ENCODE peak calls at places on chromosome 14, in five cellular contexts. E is mammary epithelial cell, G is uterus, M is adipocyte, K is psoas muscle. V is an unnamed sample. For H3K4me1, the result is how much of the 10 kb centered on the place peaks cover.

GRCh38 chr14:22174412-22174811 is 414.6 kb downstream of the DAD1 start:
- DNase-seq in E (no peak), G (no peak), M (no peak), K (no peak), V (no peak)

GRCh38 chr14:73014105-73014504 is 12.8 kb downstream of the ZFYVE1 start:
- DNase-seq in E (peak), G (no peak), M (peak), K (no peak), V (no peak)

GRCh38 chr14:92501891-92502351 is 11.7 kb upstream of the RIN3 start:
- DNase-seq in E (no peak), G (no peak), M (peak), K (no peak), V (no peak)

GRCh38 chr14:99601301-99601945 is 2.6 kb downstream of the CCDC85C start:
- DNase-seq in E (no peak), G (no peak), M (peak), K (no peak), V (no peak)

GRCh38 chr14:90839024-90839888 is 23.0 kb upstream of the TTC7B start:
- DNase-seq in E (no peak), G (peak), M (peak), K (peak), V (no peak)

GRCh38 chr14:26379951-26380350 is 217.9 kb downstream of the NOVA1 start:
- DNase-seq in E (no peak), G (no peak), M (no peak), K (no peak), V (no peak)

GRCh38 chr14:50977863-50978520 is 33.7 kb upstream of the PYGL start:
- DNase-seq in E (no peak), G (no peak), M (no peak), K (no peak), V (no peak)

GRCh38 chr14:23237772-23238594 is at the start of gene RNF212B:
- DNase-seq in E (peak), G (peak), M (peak), K (peak), V (peak)

GRCh38 chr14:59632381-59632780 is 55.8 kb upstream of the CCDC175 start:
- DNase-seq in E (peak), G (no peak), M (peak), K (no peak), V (peak)

GRCh38 chr14:52268191-52269061 is 928 bp downstream of the PTGDR start:
- DNase-seq in E (peak), G (no peak), M (peak), K (peak), V (no peak)

GRCh38 chr14:53630336-53630735 is 326.3 kb downstream of the BMP4 start:
- DNase-seq in E (no peak), G (no peak), M (no peak), K (no peak), V (no peak)

GRCh38 chr14:50121506-50121905 is 5.1 kb upstream of the VCPKMT start:
- DNase-seq in E (no peak), G (no peak), M (no peak), K (no peak), V (no peak)

GRCh38 chr14:91399868-91400640 is 17.6 kb downstream of the CCDC88C start:
- DNase-seq in E (no peak), G (no peak), M (no peak), K (no peak), V (no peak)

GRCh38 chr14:53002576-53002975 is 51.7 kb upstream of the FERMT2 start:
- DNase-seq in E (no peak), G (no peak), M (no peak), K (no peak), V (peak)

GRCh38 chr14:71324767-71325272 is 417.6 kb downstream of the PCNX1 start:
- DNase-seq in E (peak), G (no peak), M (peak), K (no peak), V (no peak)

GRCh38 chr14:49962616-49963015 is 69.7 kb downstream of the ARF6 start:
- DNase-seq in E (peak), G (no peak), M (no peak), K (no peak), V (peak)

GRCh38 chr14:71395151-71395604 is 487.9 kb downstream of the PCNX1 start:
- DNase-seq in E (peak), G (no peak), M (no peak), K (no peak), V (no peak)

GRCh38 chr14:100103261-100104005 is 38.2 kb downstream of the EVL start:
- DNase-seq in E (no peak), G (no peak), M (peak), K (no peak), V (no peak)

GRCh38 chr14:79732911-79733310 is 478.4 kb downstream of the DIO2 start:
- DNase-seq in E (no peak), G (no peak), M (peak), K (no peak), V (no peak)

GRCh38 chr14:51860164-51860835 is at the start of gene GNG2:
- DNase-seq in E (peak), G (peak), M (peak), K (peak), V (peak)

GRCh38 chr14:47278233-47278842 is 397.1 kb downstream of the MDGA2 start:
- DNase-seq in E (peak), G (no peak), M (peak), K (no peak), V (peak)

GRCh38 chr14:80428171-80428570 is 216.9 kb upstream of the DIO2 start:
- DNase-seq in E (no peak), G (no peak), M (peak), K (no peak), V (no peak)

GRCh38 chr14:73125746-73126145 is 10.6 kb upstream of the PSEN1 start:
- DNase-seq in E (no peak), G (no peak), M (no peak), K (no peak), V (no peak)

GRCh38 chr14:69093551-69094421 is 59.1 kb downstream of the DCAF5 start:
- DNase-seq in E (peak), G (no peak), M (peak), K (no peak), V (no peak)

GRCh38 chr14:36070056-36071043 is 106.2 kb downstream of the PTCSC3 start:
- DNase-seq in E (peak), G (no peak), M (peak), K (peak), V (peak)

GRCh38 chr14:67674139-67674479 is 323 bp downstream of the VTI1B start:
- DNase-seq in E (peak), G (peak), M (peak), K (peak), V (peak)

GRCh38 chr14:24809147-24809546 is 175.2 kb upstream of the GZMB start:
- DNase-seq in E (no peak), G (no peak), M (no peak), K (no peak), V (no peak)
- H3K4me1 ChIP-seq in E (under half), G (under half), M (under half), K (under half), V (under half)

GRCh38 chr14:103542545-103543088 is 13.6 kb downstream of the TRMT61A start:
- DNase-seq in E (no peak), G (no peak), M (peak), K (peak), V (no peak)
- H3K4me1 ChIP-seq in E (under half), G (half or more), M (half or more), K (half or more), V (under half)

GRCh38 chr14:101709533-101709881 is 52.0 kb upstream of the PPP2R5C start:
- DNase-seq in E (no peak), G (no peak), M (no peak), K (no peak), V (no peak)

GRCh38 chr14:101707863-101708620 is 53.5 kb upstream of the PPP2R5C start:
- DNase-seq in E (no peak), G (no peak), M (no peak), K (no peak), V (peak)

GRCh38 chr14:101708853-101709532 is 52.5 kb upstream of the PPP2R5C start:
- DNase-seq in E (no peak), G (no peak), M (no peak), K (no peak), V (no peak)

GRCh38 chr14:101711041-101711861 is 50.3 kb upstream of the PPP2R5C start:
- DNase-seq in E (no peak), G (no peak), M (no peak), K (no peak), V (peak)

DNA sequence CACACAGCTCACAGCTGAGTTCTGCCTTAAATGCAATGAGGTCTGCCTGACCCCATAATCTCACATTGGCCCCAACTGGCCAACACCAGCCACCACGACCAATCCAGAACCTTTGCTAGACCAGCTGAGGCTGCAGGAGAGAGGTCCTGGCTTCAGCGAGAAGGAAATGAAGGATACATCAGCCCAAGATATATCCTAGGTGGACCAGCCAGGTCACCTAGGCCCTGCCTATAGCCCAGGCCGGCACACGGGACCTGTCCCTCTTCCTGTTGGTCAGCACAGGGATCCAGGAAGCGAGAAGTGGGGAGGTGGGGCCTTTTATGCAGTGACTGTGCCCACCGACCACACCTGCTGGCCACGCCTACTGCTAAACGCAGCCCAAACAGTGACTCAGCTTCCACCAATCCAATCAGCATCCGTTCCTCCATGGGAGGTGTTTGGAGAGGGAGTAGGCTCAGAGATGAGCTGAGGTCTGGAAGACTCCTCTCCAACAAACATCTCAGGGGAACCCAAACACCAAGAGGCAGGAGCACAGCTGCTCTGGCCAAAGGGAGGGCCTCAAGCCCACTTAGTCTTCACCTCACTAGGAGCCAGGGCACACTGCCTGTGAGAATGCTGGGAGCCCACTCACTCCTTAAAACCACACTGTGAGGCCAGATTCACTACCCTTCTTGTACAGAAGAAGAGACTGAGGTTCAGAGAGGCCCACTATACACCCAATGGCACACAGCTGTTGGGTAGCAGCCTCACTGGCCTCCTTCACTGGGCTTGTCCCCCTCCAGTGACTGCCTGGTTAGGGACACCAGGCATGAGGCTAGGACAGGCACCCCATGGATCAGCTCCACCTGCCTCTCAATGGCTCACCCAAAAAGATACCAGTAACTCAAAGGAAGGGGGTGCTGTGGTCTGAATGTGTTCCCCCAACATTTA is 51.3 kb upstream of the PPP2R5C start:
- DNase-seq in E (peak), G (no peak), M (no peak), K (no peak), V (peak)
- H3K4me1 ChIP-seq in E (under half), G (under half), M (under half), K (under half), V (half or more)

GRCh38 chr14:101734241-101734847 is 27.2 kb upstream of the PPP2R5C start:
- DNase-seq in E (peak), G (no peak), M (no peak), K (no peak), V (no peak)
- H3K4me1 ChIP-seq in E (under half), G (under half), M (under half), K (under half), V (under half)

GRCh38 chr14:74886001-74886400 is 4.3 kb downstream of the DLST start:
- DNase-seq in E (peak), G (peak), M (peak), K (no peak), V (no peak)
- H3K4me1 ChIP-seq in E (half or more), G (under half), M (half or more), K (half or more), V (under half)

GRCh38 chr14:102775855-102776760 is 1.1 kb upstream of the TRAF3 start:
- DNase-seq in E (peak), G (peak), M (peak), K (peak), V (no peak)

GRCh38 chr14:102770147-102770909 is 6.9 kb upstream of the TRAF3 start:
- DNase-seq in E (no peak), G (no peak), M (no peak), K (no peak), V (peak)

GRCh38 chr14:102774391-102775153 is 2.7 kb upstream of the TRAF3 start:
- DNase-seq in E (peak), G (peak), M (peak), K (no peak), V (peak)

GRCh38 chr14:102770910-102771543 is 6.2 kb upstream of the TRAF3 start:
- DNase-seq in E (no peak), G (no peak), M (no peak), K (no peak), V (no peak)

DNA sequence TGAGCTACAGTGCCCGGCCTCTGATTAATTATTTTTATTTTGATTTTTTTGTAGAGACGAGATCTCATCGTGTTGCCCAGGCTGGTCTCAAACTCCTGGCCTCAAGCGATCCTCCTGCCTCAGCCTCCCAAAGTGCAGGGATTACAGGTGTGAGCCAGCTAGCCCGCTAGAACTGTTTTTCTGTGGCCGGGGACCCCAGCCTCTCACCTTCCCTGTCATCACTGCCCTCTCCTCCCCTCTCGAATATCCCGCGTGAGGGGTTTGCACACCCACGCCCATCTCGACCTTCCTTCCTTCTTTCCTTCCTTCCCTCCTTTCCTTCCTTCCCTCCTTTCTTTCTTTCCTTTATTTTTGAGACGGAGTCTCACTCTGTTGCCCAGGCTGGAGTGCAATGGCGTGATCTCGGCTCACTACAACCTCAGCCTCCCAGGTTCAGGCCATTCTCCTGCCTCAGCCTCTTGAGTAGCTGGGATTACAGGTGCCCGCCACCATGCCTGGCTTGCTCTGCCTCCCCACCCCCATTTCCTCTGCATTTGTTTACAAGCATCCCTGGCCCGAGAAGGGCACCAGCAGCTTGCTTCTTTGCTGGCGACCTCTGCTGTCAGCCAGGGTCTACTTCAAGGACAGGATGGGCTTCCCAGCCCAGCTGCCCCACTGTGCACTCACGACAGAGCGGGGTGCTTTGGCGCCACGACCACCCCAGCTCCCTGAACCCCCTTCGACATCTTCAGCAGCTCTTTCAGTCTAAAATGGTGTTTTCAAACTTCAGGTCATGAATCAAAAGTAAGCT is 4.3 kb upstream of the TRAF3 start:
- DNase-seq in E (no peak), G (no peak), M (peak), K (no peak), V (no peak)
- H3K4me1 ChIP-seq in E (under half), G (under half), M (under half), K (under half), V (under half)